ENCODE peak calls at places on chromosome 1, in six cellular contexts. W is prostate gland; D is NCI-H524; B is left colon; C is NCI-H345; Z is activated CD4-positive, alpha-beta memory T cell treated with anti-CD3 and anti-CD28 coated beads, Interleukin-2, amount 10 ng/mL, durations not matched to agents 7 days and 5 days. M is an unnamed sample.

GRCh38 chr1:22039594-22040347 is 12.7 kb upstream of the CDC42 start:
- DNase-seq in Z (peak), D (no peak), C (peak), B (peak), W (peak), M (peak)

GRCh38 chr1:184482113-184482512 is 95.3 kb downstream of the C1orf21 start:
- DNase-seq in Z (no peak), C (no peak), B (peak), W (no peak), D (no peak), M (no peak)

GRCh38 chr1:185775505-185775904 is 41.3 kb downstream of the HMCN1 start:
- DNase-seq in B (no peak), C (peak), W (no peak), Z (no peak), D (peak), M (no peak)

GRCh38 chr1:29033829-29034466 is 89.8 kb downstream of the TMEM200B start:
- DNase-seq in C (peak), Z (no peak), D (peak), W (no peak), B (no peak), M (no peak)

GRCh38 chr1:58395355-58395754 is 151.2 kb downstream of the OMA1 start:
- DNase-seq in W (no peak), D (no peak), C (no peak), B (no peak), Z (no peak), M (no peak)

GRCh38 chr1:24621121-24621520 is 22.0 kb upstream of the SRRM1 start:
- DNase-seq in B (no peak), Z (no peak), C (no peak), W (no peak), D (no peak), M (no peak)

GRCh38 chr1:170776147-170776734 is 112.3 kb downstream of the PRRX1 start:
- DNase-seq in B (no peak), W (no peak), Z (no peak), D (peak), C (no peak), M (no peak)

GRCh38 chr1:25843483-25843882 is 15.8 kb downstream of the AUNIP start:
- DNase-seq in Z (no peak), B (no peak), C (no peak), W (no peak), D (no peak), M (no peak)

GRCh38 chr1:32848354-32849063 is 22.2 kb downstream of the FNDC5 start:
- DNase-seq in C (no peak), B (no peak), Z (no peak), D (no peak), W (no peak), M (no peak)

GRCh38 chr1:232718928-232719927 is 86.0 kb upstream of the MAP10 start:
- DNase-seq in W (no peak), D (no peak), Z (no peak), B (no peak), C (no peak), M (no peak)